ENCODE peak calls at places on chromosome 5, in five cellular contexts. Y is GM04504; R is activated CD8-positive, alpha-beta memory T cell treated with anti-CD3 and anti-CD28 coated beads, Interleukin-2, amount 50 U/mL, for 4 hours; B is T-helper 1 cell; X is SK-N-SH. L is an unnamed sample.
A peak's percentile ranks its signal among the peaks of the same experiment; 100 is the strongest.

GRCh38 chr5:39283231-39283818 is 64.0 kb upstream of the FYB1 start:
- DNase-seq in R (peak; percentile 49), B (peak; percentile 58), Y (peak; percentile 46), X (no peak), L (peak; percentile 60)

GRCh38 chr5:142872217-142872616 is 102.0 kb downstream of the ARHGAP26 start:
- DNase-seq in R (no peak), X (peak; percentile 76), B (no peak), Y (no peak), L (peak; percentile 37)

GRCh38 chr5:74626386-74627222 is 13.9 kb downstream of the ENC1 start:
- DNase-seq in X (no peak), R (no peak), Y (no peak), B (no peak), L (peak; percentile 41)

GRCh38 chr5:157431544-157432200 is 28.3 kb upstream of the NIPAL4 start:
- DNase-seq in R (no peak), X (no peak), B (no peak), Y (peak; percentile 42), L (peak; percentile 53)

GRCh38 chr5:84303315-84303714 is 81.4 kb downstream of the EDIL3 start:
- DNase-seq in B (no peak), R (no peak), X (no peak), Y (no peak), L (no peak)

GRCh38 chr5:55407059-55407684 is 99.4 kb downstream of the MTREX start:
- DNase-seq in X (peak; percentile 47), B (no peak), R (no peak), Y (peak; percentile 44), L (peak; percentile 54)

GRCh38 chr5:170503970-170504525 is at the start of gene KCNIP1:
- DNase-seq in X (peak; percentile 93), R (no peak), B (no peak), Y (no peak), L (peak; percentile 35)

GRCh38 chr5:55441954-55442353 is 92.8 kb downstream of the PLPP1 start:
- DNase-seq in X (no peak), B (no peak), Y (no peak), R (no peak), L (no peak)

GRCh38 chr5:21685536-21685935 is 1167.6 kb downstream of the CDH12 start:
- DNase-seq in R (no peak), X (no peak), Y (no peak), B (no peak), L (no peak)

GRCh38 chr5:76292923-76293322 is 110.2 kb upstream of the IQGAP2 start:
- DNase-seq in Y (no peak), B (no peak), X (no peak), R (no peak), L (no peak)

GRCh38 chr5:38011641-38012188 is 171.9 kb upstream of the GDNF start:
- DNase-seq in B (no peak), Y (no peak), R (no peak), X (no peak), L (no peak)

GRCh38 chr5:180201051-180201987 is 7.7 kb downstream of the RASGEF1C start:
- DNase-seq in X (peak; percentile 66), Y (no peak), R (no peak), B (no peak), L (peak; percentile 84)

GRCh38 chr5:171470420-171470819 is 51.0 kb downstream of the FGF18 start:
- DNase-seq in Y (no peak), B (no peak), R (no peak), X (no peak), L (no peak)

GRCh38 chr5:16690243-16690839 is 73.5 kb upstream of the RETREG1 start:
- DNase-seq in R (no peak), B (no peak), Y (no peak), X (peak; percentile 76), L (peak; percentile 79)

GRCh38 chr5:133907075-133907474 is 61.4 kb downstream of the C5orf15 start:
- DNase-seq in Y (no peak), B (no peak), R (no peak), X (peak; percentile 77), L (no peak)

GRCh38 chr5:135205616-135206349 is 171.8 kb upstream of the PITX1 start:
- DNase-seq in R (no peak), B (no peak), Y (no peak), X (no peak), L (no peak)

GRCh38 chr5:10248378-10249260 is 1.1 kb downstream of the ATPSCKMT start:
- DNase-seq in R (no peak), X (no peak), Y (no peak), B (no peak), L (peak; percentile 47)

GRCh38 chr5:177980776-177981175 is 15.3 kb downstream of the PROP1 start:
- DNase-seq in R (no peak), Y (no peak), X (no peak), B (no peak), L (peak; percentile 32)

GRCh38 chr5:128424672-128425071 is 113.4 kb downstream of the FBN2 start:
- DNase-seq in X (no peak), B (no peak), Y (no peak), R (no peak), L (no peak)

GRCh38 chr5:161086456-161086855 is 234.4 kb upstream of the ATP10B start:
- DNase-seq in B (no peak), Y (peak; percentile 52), R (no peak), X (no peak), L (no peak)

GRCh38 chr5:1550287-1551076 is 26.7 kb upstream of the LPCAT1 start:
- DNase-seq in B (no peak), Y (no peak), X (no peak), R (no peak), L (peak; percentile 12)

GRCh38 chr5:67875637-67876036 is 339.9 kb upstream of the PIK3R1 start:
- DNase-seq in R (no peak), Y (no peak), X (no peak), B (no peak), L (no peak)

GRCh38 chr5:112830378-112830777 is 30.7 kb upstream of the SRP19 start:
- DNase-seq in Y (no peak), B (no peak), X (no peak), R (no peak), L (no peak)

GRCh38 chr5:93581738-93582414 is 857 bp upstream of the NR2F1-AS1 start:
- DNase-seq in B (no peak), X (no peak), R (no peak), Y (no peak), L (no peak)

GRCh38 chr5:138724470-138725146 is 28.6 kb upstream of the CTNNA1 start:
- DNase-seq in X (no peak), Y (no peak), R (no peak), B (no peak), L (no peak)

GRCh38 chr5:134758504-134759341 is at the start of gene DDX46:
- DNase-seq in R (peak; percentile 94), B (peak; percentile 89), X (peak; percentile 97), Y (peak; percentile 69), L (peak; percentile 97)

GRCh38 chr5:80139573-80139972 is 104.4 kb downstream of the THBS4 start:
- DNase-seq in Y (no peak), X (no peak), B (no peak), R (no peak), L (no peak)

GRCh38 chr5:83472508-83473343 is 1.2 kb downstream of the VCAN start:
- DNase-seq in R (no peak), X (peak; percentile 82), Y (no peak), B (no peak), L (peak; percentile 71)

GRCh38 chr5:1189269-1189668 is 12.1 kb upstream of the SLC6A19 start:
- DNase-seq in R (no peak), B (no peak), Y (no peak), X (no peak), L (no peak)

GRCh38 chr5:60522299-60522915 is 177.6 kb downstream of the DEPDC1B start:
- DNase-seq in R (no peak), B (no peak), Y (no peak), X (peak; percentile 20), L (no peak)

GRCh38 chr5:30765227-30765626 is 428.3 kb upstream of the CDH6 start:
- DNase-seq in B (no peak), R (no peak), Y (no peak), X (no peak), L (no peak)

GRCh38 chr5:78361226-78361993 is 993 bp downstream of the SCAMP1 start:
- DNase-seq in R (no peak), X (peak; percentile 48), B (no peak), Y (no peak), L (peak; percentile 36)